ENCODE peak calls at places on chromosomes 12 and 14, in four cellular contexts. I, K, A and D are unnamed samples.

GRCh38 chr12:96427269-96427729 is 27.1 kb upstream of the CDK17 start:
- DNase-seq in I (no peak), A (peak; percentile 55), K (peak; percentile 99), D (no peak)

GRCh38 chr14:33271891-33272290 is 333.2 kb downstream of the NPAS3 start:
- DNase-seq in A (no peak), I (no peak), K (no peak), D (no peak)

GRCh38 chr12:121653999-121654398 is 15.5 kb downstream of the MORN3 start:
- DNase-seq in K (no peak), I (peak; percentile 86), A (no peak), D (peak; percentile 54)

GRCh38 chr12:8628731-8629130 is 16.1 kb upstream of the AICDA start:
- DNase-seq in A (no peak), K (no peak), I (no peak), D (no peak)

GRCh38 chr14:64303471-64303917 is 9.3 kb upstream of the ESR2 start:
- DNase-seq in A (peak; percentile 82), I (peak; percentile 41), K (peak; percentile 71), D (peak; percentile 58)

GRCh38 chr14:51552275-51552674 is 99.4 kb upstream of the FRMD6 start:
- DNase-seq in A (no peak), I (no peak), K (no peak), D (no peak)

GRCh38 chr12:50603817-50604639 is 99.2 kb downstream of the DIP2B start:
- DNase-seq in I (no peak), A (no peak), K (peak; percentile 40), D (no peak)

GRCh38 chr14:104388631-104389325 is 190.8 kb upstream of the C14orf180 start:
- DNase-seq in I (no peak), A (no peak), K (no peak), D (no peak)

GRCh38 chr12:76020281-76020680 is 11.3 kb downstream of the PHLDA1 start:
- DNase-seq in I (no peak), A (peak; percentile 39), K (no peak), D (peak; percentile 97)

GRCh38 chr12:76899522-76899921 is 20.7 kb upstream of the CSRP2 start:
- DNase-seq in A (no peak), I (no peak), K (no peak), D (no peak)

GRCh38 chr12:47080725-47081502 is 1.2 kb upstream of the AMIGO2 start:
- DNase-seq in K (peak; percentile 88), I (peak; percentile 27), A (no peak), D (peak; percentile 66)

GRCh38 chr14:55540847-55541773 is 38.9 kb upstream of the KTN1 start:
- DNase-seq in A (no peak), I (no peak), K (peak; percentile 35), D (no peak)

GRCh38 chr12:102406033-102406584 is 74.3 kb downstream of the IGF1 start:
- DNase-seq in I (peak; percentile 42), A (no peak), K (peak; percentile 9), D (no peak)

GRCh38 chr14:75501080-75501479 is 21.2 kb upstream of the BATF start:
- DNase-seq in A (no peak), K (no peak), I (no peak), D (no peak)

GRCh38 chr14:67358914-67359313 is 690 bp downstream of the ATP6V1D start:
- DNase-seq in A (peak; percentile 19), K (no peak), I (no peak), D (peak; percentile 7)

GRCh38 chr14:57391609-57392195 is 1.3 kb downstream of the NAA30 start:
- DNase-seq in K (peak; percentile 47), A (no peak), I (peak; percentile 7), D (peak; percentile 1)

GRCh38 chr14:21414137-21414631 is 30.4 kb upstream of the SUPT16H start:
- DNase-seq in K (no peak), A (no peak), I (no peak), D (no peak)

GRCh38 chr12:129394416-129394815 is 509.4 kb downstream of the TMEM132D start:
- DNase-seq in A (no peak), I (no peak), K (no peak), D (no peak)

GRCh38 chr12:72982351-72982750 is 710.2 kb downstream of the TRHDE start:
- DNase-seq in A (no peak), I (no peak), K (no peak), D (no peak)

GRCh38 chr12:3658327-3659163 is 94.4 kb downstream of the CRACR2A start:
- DNase-seq in A (no peak), I (peak; percentile 24), K (peak; percentile 20), D (peak; percentile 49)

GRCh38 chr12:38998887-38999482 is 93.6 kb upstream of the CPNE8 start:
- DNase-seq in A (no peak), K (no peak), I (no peak), D (no peak)

GRCh38 chr14:67068246-67068645 is 121.0 kb upstream of the GARIN2 start:
- DNase-seq in I (no peak), A (no peak), K (peak; percentile 8), D (no peak)

GRCh38 chr12:121939190-121939589 is 20.8 kb downstream of the CFAP251 start:
- DNase-seq in A (no peak), I (no peak), K (no peak), D (no peak)

GRCh38 chr14:104141621-104142091 is 3.3 kb downstream of the KIF26A start:
- DNase-seq in A (no peak), I (no peak), K (no peak), D (no peak)

GRCh38 chr12:120254809-120255208 is 10.7 kb downstream of the PXN start:
- DNase-seq in K (peak; percentile 90), A (no peak), I (no peak), D (no peak)

GRCh38 chr12:43208627-43209026 is 343.4 kb downstream of the ADAMTS20 start:
- DNase-seq in K (no peak), I (no peak), A (no peak), D (no peak)

GRCh38 chr12:92756905-92757598 is 54.3 kb downstream of the PLEKHG7 start:
- DNase-seq in K (no peak), I (no peak), A (no peak), D (no peak)

GRCh38 chr12:51442324-51442723 is 17.7 kb downstream of the SLC4A8 start:
- DNase-seq in K (no peak), I (no peak), A (no peak), D (no peak)

GRCh38 chr12:12720637-12721250 is 3.6 kb downstream of the CDKN1B start:
- DNase-seq in I (no peak), A (no peak), K (peak; percentile 58), D (peak; percentile 60)

GRCh38 chr14:54676822-54677708 is 110.1 kb downstream of the SAMD4A start:
- DNase-seq in I (no peak), K (peak; percentile 96), A (peak; percentile 69), D (no peak)

GRCh38 chr14:28821993-28822392 is 55.4 kb downstream of the FOXG1 start:
- DNase-seq in A (no peak), K (no peak), I (no peak), D (no peak)

GRCh38 chr12:123120452-123121166 is 30.3 kb downstream of the PITPNM2 start:
- DNase-seq in A (no peak), K (no peak), I (no peak), D (no peak)

GRCh38 chr14:95056476-95056875 is 100.9 kb downstream of the DICER1 start:
- DNase-seq in I (no peak), A (no peak), K (no peak), D (no peak)

GRCh38 chr14:59363545-59364226 is 101.5 kb downstream of the GPR135 start:
- DNase-seq in K (peak; percentile 74), I (peak; percentile 22), A (no peak), D (no peak)

GRCh38 chr12:123983822-123984485 is 10.9 kb downstream of the ZNF664 start:
- DNase-seq in I (peak; percentile 38), K (peak; percentile 60), A (peak; percentile 51), D (peak; percentile 79)

DNA sequence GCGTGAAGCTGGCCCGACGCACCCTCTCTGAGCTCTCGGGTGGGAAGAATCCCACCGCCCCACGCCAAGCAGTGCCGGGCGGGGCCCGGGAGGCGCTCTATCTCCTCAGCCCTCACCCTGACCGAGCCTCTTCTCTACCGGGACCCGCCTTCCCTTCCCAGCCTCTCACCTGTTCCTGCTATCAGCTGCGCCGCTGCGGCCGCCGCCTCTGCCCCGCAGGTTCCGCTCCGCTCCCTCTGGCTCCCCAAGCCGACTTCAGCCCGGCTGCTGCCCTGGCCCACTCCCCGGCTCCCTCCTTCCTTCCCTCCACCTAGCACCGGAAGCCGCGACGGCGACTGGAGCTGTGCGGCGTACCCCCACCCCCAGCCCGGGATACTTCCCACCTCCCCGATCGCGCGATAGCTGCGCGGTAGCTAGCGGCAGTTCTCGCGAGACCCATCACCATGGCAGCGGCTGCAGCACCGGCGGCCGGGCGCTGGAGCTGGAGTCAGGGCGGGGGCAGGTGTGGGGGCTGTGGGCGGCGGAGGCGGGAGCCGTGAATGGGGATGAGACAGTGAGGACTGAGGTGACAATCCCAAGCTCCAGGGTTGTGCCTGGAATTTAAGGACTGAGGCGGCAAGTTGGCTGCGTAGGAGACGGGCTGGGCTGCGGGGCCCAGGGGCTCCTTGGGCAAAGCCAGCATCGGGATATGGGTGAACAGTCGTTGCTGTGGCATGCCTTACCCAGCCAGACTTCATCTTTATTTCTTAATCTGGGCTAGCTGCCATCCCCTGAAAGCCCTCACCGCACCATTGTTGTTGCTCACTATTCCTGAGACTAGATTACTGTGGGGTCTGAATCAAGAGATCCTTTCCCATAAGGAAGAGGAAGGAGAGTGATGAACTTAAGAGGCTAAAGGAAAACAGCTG is at the start of gene ARF3:
- DNase-seq in I (peak; percentile 97), A (peak; percentile 96), K (peak; percentile 94), D (peak; percentile 97)
- TF ChIP-seq CTCF in I (no peak), A (no peak), K (no peak), D (no peak)

GRCh38 chr14:96108061-96108795 is 69.1 kb downstream of the C14orf132 start:
- DNase-seq in A (no peak), I (no peak), K (no peak), D (no peak)

GRCh38 chr14:96105089-96105920 is 66.1 kb downstream of the C14orf132 start:
- DNase-seq in I (no peak), K (no peak), A (no peak), D (no peak)

GRCh38 chr14:96108911-96109310 is 69.7 kb downstream of the C14orf132 start:
- DNase-seq in I (no peak), A (no peak), K (no peak), D (no peak)

GRCh38 chr14:96105921-96106441 is 66.8 kb downstream of the C14orf132 start:
- DNase-seq in K (no peak), I (no peak), A (no peak), D (no peak)

GRCh38 chr14:96106891-96107290 is 67.7 kb downstream of the C14orf132 start:
- DNase-seq in K (no peak), A (no peak), I (no peak), D (no peak)
- TF ChIP-seq MYC in K (no peak), A (no peak), I (no peak), D (no peak)

GRCh38 chr14:78154827-78155226 is 15.3 kb upstream of the NRXN3 start:
- DNase-seq in A (no peak), I (peak; percentile 23), K (no peak), D (peak; percentile 21)
- TF ChIP-seq CTCF in A (peak; percentile 37), I (peak; percentile 45), K (no peak), D (no peak)

GRCh38 chr12:69056743-69057515 is 124.0 kb upstream of the CPM start:
- DNase-seq in A (no peak), K (no peak), I (no peak), D (no peak)
- TF ChIP-seq MYC in A (no peak), K (no peak), I (no peak), D (no peak)